ENCODE peak calls at places on chromosomes 1 and 21, in seven cellular contexts. D is RWPE1, R is T-cell, F is cardiac fibroblast, H is NCI-H774, J is iris pigment epithelial cell, B is NCI-H226. L is an unnamed sample.

GRCh38 chr1:115062542-115063004 is 26.7 kb downstream of the TSPAN2 start:
- DNase-seq in B (peak; percentile 99), D (peak; percentile 86), J (peak; percentile 63), H (no peak), R (peak; percentile 96), F (peak; percentile 16), L (peak; percentile 40)

GRCh38 chr21:18521204-18521603 is 117.6 kb upstream of the TMPRSS15 start:
- DNase-seq in R (no peak), J (no peak), D (no peak), F (no peak), B (no peak), H (no peak), L (no peak)

GRCh38 chr1:230910755-230911117 is 42.4 kb upstream of the C1orf198 start:
- DNase-seq in R (no peak), H (no peak), D (no peak), J (no peak), F (peak; percentile 26), B (no peak), L (peak; percentile 10)

GRCh38 chr1:57094749-57095148 is 128.9 kb upstream of the C8B start:
- DNase-seq in F (no peak), B (no peak), H (no peak), R (no peak), D (no peak), J (no peak), L (no peak)

GRCh38 chr1:109490029-109490933 is 3.6 kb upstream of the CYB561D1 start:
- DNase-seq in D (peak; percentile 59), H (no peak), J (peak; percentile 63), F (peak; percentile 80), R (peak; percentile 62), B (peak; percentile 52), L (peak; percentile 86)

GRCh38 chr1:154729031-154729442 is 121.1 kb upstream of the ADAR start:
- DNase-seq in F (peak; percentile 74), H (no peak), J (peak; percentile 57), D (no peak), B (no peak), R (no peak), L (peak; percentile 55)

GRCh38 chr21:45542667-45543370 is 579 bp upstream of the SLC19A1 start:
- DNase-seq in F (no peak), J (no peak), H (no peak), R (no peak), B (no peak), D (peak; percentile 21), L (no peak)

GRCh38 chr1:189606047-189606446 is 871.6 kb downstream of the BRINP3 start:
- DNase-seq in J (no peak), F (no peak), R (no peak), B (no peak), D (no peak), H (no peak), L (no peak)

GRCh38 chr21:46362946-46363345 is 39.0 kb downstream of the PCNT start:
- DNase-seq in J (no peak), H (no peak), R (no peak), F (no peak), D (no peak), B (no peak), L (no peak)

GRCh38 chr1:24578846-24579245 is 23.0 kb downstream of the NCMAP start:
- DNase-seq in F (no peak), J (no peak), R (no peak), B (no peak), D (no peak), H (no peak), L (no peak)

GRCh38 chr1:24236170-24237045 is 49.3 kb upstream of the IFNLR1 start:
- DNase-seq in J (peak; percentile 67), D (peak; percentile 86), R (no peak), B (peak; percentile 82), H (no peak), F (peak; percentile 78), L (peak; percentile 58)

GRCh38 chr1:201490708-201491131 is 16.2 kb downstream of the CSRP1 start:
- DNase-seq in B (peak; percentile 50), D (no peak), F (peak; percentile 53), H (no peak), R (no peak), J (peak; percentile 40), L (no peak)

GRCh38 chr1:204751883-204752687 is 66.5 kb upstream of the LRRN2 start:
- DNase-seq in F (no peak), R (no peak), B (peak; percentile 35), D (peak; percentile 33), H (peak; percentile 62), J (no peak), L (no peak)

GRCh38 chr21:46538851-46539666 is 65.8 kb downstream of the S100B start:
- DNase-seq in F (no peak), R (no peak), D (no peak), B (no peak), H (no peak), J (no peak), L (no peak)

GRCh38 chr1:121408354-121408753 is 223.6 kb downstream of the SRGAP2C start:
- DNase-seq in J (no peak), F (no peak), H (no peak), R (no peak), B (no peak), D (no peak), L (no peak)

GRCh38 chr1:162996261-162996660 is 72.9 kb upstream of the RGS4 start:
- DNase-seq in R (no peak), J (peak; percentile 52), F (peak; percentile 60), B (no peak), D (no peak), H (no peak), L (no peak)

GRCh38 chr1:37989381-37989930 is 366 bp downstream of the SF3A3 start:
- DNase-seq in H (peak; percentile 47), F (peak; percentile 22), B (no peak), D (no peak), J (peak; percentile 44), R (no peak), L (peak; percentile 59)

GRCh38 chr1:164707868-164708331 is 148.9 kb downstream of the PBX1 start:
- DNase-seq in J (peak; percentile 75), F (peak; percentile 56), H (no peak), R (no peak), B (peak; percentile 67), D (no peak), L (peak; percentile 74)

GRCh38 chr1:203038217-203038741 is 12.0 kb downstream of the PPFIA4 start:
- DNase-seq in D (peak; percentile 91), F (peak; percentile 82), B (peak; percentile 98), R (no peak), H (no peak), J (peak; percentile 18), L (peak; percentile 89)

GRCh38 chr1:24182041-24182440 is 5.0 kb downstream of the IFNLR1 start:
- DNase-seq in D (no peak), R (no peak), H (no peak), F (no peak), J (no peak), B (no peak), L (no peak)

GRCh38 chr1:83905315-83905907 is 93.5 kb downstream of the TTLL7 start:
- DNase-seq in D (peak; percentile 11), H (no peak), J (peak; percentile 23), B (no peak), R (no peak), F (peak; percentile 48), L (peak; percentile 14)

GRCh38 chr1:203084588-203085527 is 954 bp downstream of the MYOG start:
- DNase-seq in F (no peak), B (no peak), J (no peak), D (no peak), R (peak; percentile 2), H (no peak), L (peak; percentile 48)

GRCh38 chr21:37383066-37383465 is 16.5 kb downstream of the DYRK1A start:
- DNase-seq in R (no peak), J (no peak), B (no peak), F (peak; percentile 70), D (no peak), H (no peak), L (peak; percentile 26)

GRCh38 chr1:44689447-44689765 is 14.9 kb downstream of the ARMH1 start:
- DNase-seq in D (no peak), J (no peak), B (no peak), R (no peak), F (no peak), H (no peak), L (no peak)

GRCh38 chr1:156691216-156691615 is 14.0 kb upstream of the NES start:
- DNase-seq in D (no peak), H (no peak), R (no peak), F (no peak), B (no peak), J (no peak), L (no peak)

GRCh38 chr1:154972517-154973343 is 1.8 kb upstream of the CKS1B start:
- DNase-seq in R (no peak), J (peak; percentile 90), D (peak; percentile 88), F (peak; percentile 99), H (no peak), B (peak; percentile 94), L (peak; percentile 86)